ENCODE peak calls at places on chromosomes 5 and 9, in four cellular contexts. One of them, this sample, is unnamed.

GRCh38 chr5:159052282-159053011 is 47.3 kb downstream of the EBF1 start:
- DNase-seq in GM12878: no peak
- DNase-seq in K562: no peak
- DNase-seq in H1: no peak
- DNase-seq in this sample: no peak

GRCh38 chr5:82331557-82331956 is 53.4 kb upstream of the RPS23 start:
- DNase-seq in GM12878: no peak
- DNase-seq in K562: no peak
- DNase-seq in H1: no peak
- DNase-seq in this sample: no peak

GRCh38 chr9:132341177-132341840 is 13.5 kb downstream of the SETX start:
- DNase-seq in H1: no peak
- DNase-seq in GM12878: no peak
- DNase-seq in K562: no peak
- DNase-seq in this sample: no peak

GRCh38 chr5:128927644-128928043 is 37.6 kb upstream of the SLC27A6 start:
- DNase-seq in K562: no peak
- DNase-seq in GM12878: no peak
- DNase-seq in H1: no peak
- DNase-seq in this sample: peak; percentile 58

GRCh38 chr5:14902826-14903560 is 31.4 kb upstream of the ANKH start:
- DNase-seq in K562: no peak
- DNase-seq in GM12878: no peak
- DNase-seq in H1: no peak
- DNase-seq in this sample: no peak

GRCh38 chr5:132059696-132060500 is 557 bp upstream of the IL3 start:
- DNase-seq in K562: no peak
- DNase-seq in H1: no peak
- DNase-seq in GM12878: no peak
- DNase-seq in this sample: no peak

GRCh38 chr5:97528941-97529340 is 345.9 kb upstream of the RIOK2 start:
- DNase-seq in H1: no peak
- DNase-seq in K562: no peak
- DNase-seq in GM12878: no peak
- DNase-seq in this sample: no peak

GRCh38 chr9:133683494-133684460 is 47.6 kb downstream of the DBH start:
- DNase-seq in H1: no peak
- DNase-seq in K562: no peak
- DNase-seq in GM12878: no peak
- DNase-seq in this sample: no peak

GRCh38 chr5:112109331-112109993 is 309.6 kb downstream of the EPB41L4A start:
- DNase-seq in K562: no peak
- DNase-seq in H1: peak; percentile 57
- DNase-seq in GM12878: no peak
- DNase-seq in this sample: peak; percentile 6

GRCh38 chr5:41161271-41161670 is 52.1 kb downstream of the C6 start:
- DNase-seq in GM12878: no peak
- DNase-seq in K562: no peak
- DNase-seq in H1: no peak
- DNase-seq in this sample: no peak

GRCh38 chr5:125530833-125531610 is 784.6 kb upstream of the ZNF608 start:
- DNase-seq in GM12878: no peak
- DNase-seq in K562: no peak
- DNase-seq in H1: no peak
- DNase-seq in this sample: no peak

GRCh38 chr9:101027733-101028345 is 688 bp upstream of the PLPPR1 start:
- DNase-seq in GM12878: no peak
- DNase-seq in K562: no peak
- DNase-seq in H1: no peak
- DNase-seq in this sample: no peak

GRCh38 chr9:16864741-16865434 is 5.6 kb downstream of the BNC2 start:
- DNase-seq in K562: no peak
- DNase-seq in H1: no peak
- DNase-seq in GM12878: no peak
- DNase-seq in this sample: no peak

GRCh38 chr9:110152704-110153374 is 55.1 kb downstream of the C9orf152 start:
- DNase-seq in H1: peak; percentile 53
- DNase-seq in GM12878: no peak
- DNase-seq in K562: peak; percentile 17
- DNase-seq in this sample: peak; percentile 64

GRCh38 chr9:75889577-75889976 is 896 bp upstream of the PCSK5 start:
- DNase-seq in GM12878: no peak
- DNase-seq in K562: no peak
- DNase-seq in H1: no peak
- DNase-seq in this sample: no peak

GRCh38 chr9:98610196-98610595 is 98.5 kb downstream of the GABBR2 start:
- DNase-seq in K562: no peak
- DNase-seq in H1: no peak
- DNase-seq in GM12878: no peak
- DNase-seq in this sample: no peak

GRCh38 chr5:133025804-133026663 is at the start of gene ZCCHC10:
- DNase-seq in K562: peak; percentile 95
- DNase-seq in H1: peak; percentile 96
- DNase-seq in GM12878: peak; percentile 56
- DNase-seq in this sample: peak; percentile 36

GRCh38 chr5:156178117-156178516 is 148.8 kb upstream of the SGCD start:
- DNase-seq in H1: no peak
- DNase-seq in GM12878: no peak
- DNase-seq in K562: no peak
- DNase-seq in this sample: no peak

GRCh38 chr5:141529873-141530272 is 41.0 kb downstream of the PCDHGC5 start:
- DNase-seq in H1: no peak
- DNase-seq in K562: no peak
- DNase-seq in GM12878: no peak
- DNase-seq in this sample: no peak

GRCh38 chr5:145903113-145903512 is 30.3 kb upstream of the GRXCR2 start:
- DNase-seq in H1: no peak
- DNase-seq in GM12878: no peak
- DNase-seq in K562: peak; percentile 23
- DNase-seq in this sample: no peak

GRCh38 chr5:2009986-2010914 is 127.5 kb upstream of the IRX4 start:
- DNase-seq in H1: peak; percentile 32
- DNase-seq in K562: no peak
- DNase-seq in GM12878: no peak
- DNase-seq in this sample: no peak

GRCh38 chr5:32668552-32668951 is 42.6 kb upstream of the NPR3 start:
- DNase-seq in GM12878: no peak
- DNase-seq in H1: no peak
- DNase-seq in K562: no peak
- DNase-seq in this sample: no peak

GRCh38 chr5:134545070-134545868 is 19.8 kb downstream of the JADE2 start:
- DNase-seq in H1: no peak
- DNase-seq in GM12878: no peak
- DNase-seq in K562: no peak
- DNase-seq in this sample: no peak

GRCh38 chr9:87431831-87432230 is 65.8 kb upstream of the DAPK1 start:
- DNase-seq in GM12878: no peak
- DNase-seq in H1: no peak
- DNase-seq in K562: no peak
- DNase-seq in this sample: no peak

GRCh38 chr5:4855889-4856288 is 284.2 kb upstream of the ADAMTS16 start:
- DNase-seq in H1: no peak
- DNase-seq in GM12878: no peak
- DNase-seq in K562: no peak
- DNase-seq in this sample: no peak

GRCh38 chr9:115250646-115251045 is 132.7 kb upstream of the TNC start:
- DNase-seq in K562: no peak
- DNase-seq in H1: no peak
- DNase-seq in GM12878: no peak
- DNase-seq in this sample: no peak

GRCh38 chr5:169763437-169764301 is 126.6 kb downstream of the DOCK2 start:
- DNase-seq in H1: no peak
- DNase-seq in GM12878: peak; percentile 45
- DNase-seq in K562: no peak
- DNase-seq in this sample: no peak

GRCh38 chr9:120950421-120951388 is 24.1 kb upstream of the TRAF1 start:
- DNase-seq in K562: no peak
- DNase-seq in GM12878: no peak
- DNase-seq in H1: no peak
- DNase-seq in this sample: no peak

GRCh38 chr5:133274597-133274935 is 222.8 kb downstream of the HSPA4 start:
- DNase-seq in GM12878: no peak
- DNase-seq in K562: no peak
- DNase-seq in H1: no peak
- DNase-seq in this sample: no peak

GRCh38 chr5:177477701-177478477 is 4.5 kb upstream of the DBN1 start:
- DNase-seq in K562: no peak
- DNase-seq in GM12878: no peak
- DNase-seq in H1: no peak
- DNase-seq in this sample: no peak

GRCh38 chr9:109908459-109909390 is 128.7 kb downstream of the PALM2AKAP2 start:
- DNase-seq in GM12878: no peak
- DNase-seq in H1: no peak
- DNase-seq in K562: no peak
- DNase-seq in this sample: no peak

GRCh38 chr5:2139478-2139877 is 256.8 kb upstream of the IRX4 start:
- DNase-seq in GM12878: no peak
- DNase-seq in H1: no peak
- DNase-seq in K562: no peak
- DNase-seq in this sample: no peak

GRCh38 chr5:141960018-141960417 is 2.0 kb upstream of the PCDH12 start:
- DNase-seq in H1: no peak
- DNase-seq in GM12878: no peak
- DNase-seq in K562: peak; percentile 38
- DNase-seq in this sample: no peak

GRCh38 chr9:132989014-132989310 is 10.5 kb downstream of the GFI1B start:
- DNase-seq in GM12878: no peak
- DNase-seq in K562: no peak
- DNase-seq in H1: no peak
- DNase-seq in this sample: no peak

GRCh38 chr5:132181011-132181629 is 46.5 kb downstream of the P4HA2 start:
- DNase-seq in GM12878: no peak
- DNase-seq in H1: peak; percentile 56
- DNase-seq in K562: peak; percentile 93
- DNase-seq in this sample: no peak

GRCh38 chr5:173829826-173830225 is 58.3 kb upstream of the CPEB4 start:
- DNase-seq in K562: peak; percentile 32
- DNase-seq in GM12878: no peak
- DNase-seq in H1: no peak
- DNase-seq in this sample: no peak

DNA sequence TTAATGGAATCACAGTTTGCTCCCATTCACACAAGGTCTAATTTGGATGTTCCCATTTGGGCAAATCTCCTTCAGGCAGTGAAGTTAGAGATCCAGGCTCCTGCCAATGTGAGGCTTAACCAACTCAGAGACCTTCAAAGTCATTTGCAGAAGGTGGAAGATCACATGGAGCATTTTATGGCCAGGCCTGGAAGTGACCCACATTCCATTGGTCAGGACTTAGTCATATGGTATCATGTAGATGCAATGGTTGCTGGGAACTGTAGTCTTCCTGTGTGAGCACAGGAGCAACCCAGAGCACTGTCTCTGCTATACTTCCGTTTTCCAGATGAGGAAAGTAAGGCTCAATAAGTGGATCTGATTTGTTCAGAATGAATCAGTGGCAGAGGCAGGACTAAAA is 292.7 kb upstream of the SMARCA2 start:
- DNase-seq in GM12878: no peak
- DNase-seq in K562: no peak
- DNase-seq in H1: no peak
- DNase-seq in this sample: no peak
- TF ChIP-seq GABPA in GM12878: no peak
- TF ChIP-seq GABPA in K562: no peak
- TF ChIP-seq GABPA in H1: no peak
- TF ChIP-seq GABPA in this sample: no peak

GRCh38 chr5:78907255-78907886 is 77.7 kb downstream of the ARSB start:
- DNase-seq in H1: no peak
- DNase-seq in K562: no peak
- DNase-seq in GM12878: peak; percentile 34
- DNase-seq in this sample: peak; percentile 68

GRCh38 chr5:78912085-78912771 is 72.9 kb downstream of the ARSB start:
- DNase-seq in GM12878: no peak
- DNase-seq in K562: no peak
- DNase-seq in H1: no peak
- DNase-seq in this sample: no peak

GRCh38 chr5:78905084-78905938 is 79.8 kb downstream of the ARSB start:
- DNase-seq in GM12878: peak; percentile 66
- DNase-seq in K562: no peak
- DNase-seq in H1: no peak
- DNase-seq in this sample: peak; percentile 87

GRCh38 chr5:78903936-78904335 is 81.2 kb downstream of the ARSB start:
- DNase-seq in H1: no peak
- DNase-seq in K562: no peak
- DNase-seq in GM12878: no peak
- DNase-seq in this sample: no peak

GRCh38 chr5:78908173-78908901 is 76.8 kb downstream of the ARSB start:
- DNase-seq in H1: no peak
- DNase-seq in K562: no peak
- DNase-seq in GM12878: no peak
- DNase-seq in this sample: no peak
- TF ChIP-seq POLR2AphosphoS5 in H1: no peak
- TF ChIP-seq POLR2AphosphoS5 in K562: no peak
- TF ChIP-seq POLR2AphosphoS5 in GM12878: no peak
- TF ChIP-seq POLR2AphosphoS5 in this sample: no peak

GRCh38 chr5:16870878-16871277 is 65.2 kb downstream of the MYO10 start:
- DNase-seq in H1: no peak
- DNase-seq in K562: no peak
- DNase-seq in GM12878: no peak
- DNase-seq in this sample: no peak

GRCh38 chr5:16867585-16867953 is 68.5 kb downstream of the MYO10 start:
- DNase-seq in H1: no peak
- DNase-seq in K562: no peak
- DNase-seq in GM12878: no peak
- DNase-seq in this sample: no peak

GRCh38 chr5:16866795-16867584 is 69.1 kb downstream of the MYO10 start:
- DNase-seq in K562: no peak
- DNase-seq in H1: peak; percentile 58
- DNase-seq in GM12878: no peak
- DNase-seq in this sample: no peak

GRCh38 chr5:16871746-16872339 is 64.2 kb downstream of the MYO10 start:
- DNase-seq in K562: no peak
- DNase-seq in H1: no peak
- DNase-seq in GM12878: no peak
- DNase-seq in this sample: no peak

GRCh38 chr5:16869821-16870796 is 66.0 kb downstream of the MYO10 start:
- DNase-seq in GM12878: no peak
- DNase-seq in K562: no peak
- DNase-seq in H1: no peak
- DNase-seq in this sample: no peak
- H3K27ac ChIP-seq in GM12878: no peak overlapping the region
- H3K27ac ChIP-seq in K562: no peak overlapping the region
- H3K27ac ChIP-seq in H1: no peak overlapping the region
- H3K27ac ChIP-seq in this sample: no peak overlapping the region

GRCh38 chr9:7325980-7326379 is 473.6 kb downstream of the DMAC1 start:
- DNase-seq in GM12878: no peak
- DNase-seq in K562: no peak
- DNase-seq in H1: no peak
- DNase-seq in this sample: no peak

GRCh38 chr9:7328453-7328852 is 471.1 kb downstream of the DMAC1 start:
- DNase-seq in H1: no peak
- DNase-seq in K562: no peak
- DNase-seq in GM12878: no peak
- DNase-seq in this sample: no peak

GRCh38 chr9:7320139-7320538 is 479.4 kb downstream of the DMAC1 start:
- DNase-seq in GM12878: no peak
- DNase-seq in H1: no peak
- DNase-seq in K562: peak; percentile 7
- DNase-seq in this sample: no peak

GRCh38 chr9:7318920-7319319 is 480.7 kb downstream of the DMAC1 start:
- DNase-seq in H1: no peak
- DNase-seq in GM12878: no peak
- DNase-seq in K562: no peak
- DNase-seq in this sample: no peak

GRCh38 chr9:7324031-7324654 is 475.4 kb downstream of the DMAC1 start:
- DNase-seq in H1: no peak
- DNase-seq in K562: no peak
- DNase-seq in GM12878: no peak
- DNase-seq in this sample: no peak
- TF ChIP-seq GABPA in H1: no peak
- TF ChIP-seq GABPA in K562: no peak
- TF ChIP-seq GABPA in GM12878: no peak
- TF ChIP-seq GABPA in this sample: no peak

This sample was measured in HL-60.